ENCODE peak calls at places on chromosomes 2 and 18, in four cellular contexts. Q is HepG2, R is GM12878, F is K562. J is an unnamed sample.

GRCh38 chr2:64101141-64101591 is 43.1 kb downstream of the PELI1 start:
- DNase-seq in F (no peak), Q (no peak), R (no peak), J (no peak)

GRCh38 chr2:159076233-159076632 is 107.8 kb downstream of the TANC1 start:
- DNase-seq in F (no peak), R (no peak), Q (no peak), J (no peak)

GRCh38 chr18:23824704-23825103 is 135.5 kb downstream of the LAMA3 start:
- DNase-seq in R (no peak), F (no peak), Q (no peak), J (no peak)

GRCh38 chr2:11175293-11175795 is 20.1 kb downstream of the SLC66A3 start:
- DNase-seq in Q (no peak), R (no peak), F (no peak), J (no peak)

GRCh38 chr2:241903121-241904010 is 33.8 kb downstream of the RTP5 start:
- DNase-seq in R (no peak), Q (no peak), F (no peak), J (no peak)

GRCh38 chr2:189599245-189599644 is 18.7 kb upstream of the SLC40A1 start:
- DNase-seq in Q (no peak), F (no peak), R (no peak), J (no peak)

GRCh38 chr2:148022882-148023281 is 2.0 kb downstream of the MBD5 start:
- DNase-seq in F (no peak), R (no peak), Q (no peak), J (no peak)

GRCh38 chr2:119393971-119394748 is 27.4 kb downstream of the DBI start:
- DNase-seq in Q (no peak), R (no peak), F (no peak), J (no peak)

GRCh38 chr2:51153236-51153635 is 121.3 kb upstream of the NRXN1 start:
- DNase-seq in F (no peak), Q (no peak), R (no peak), J (no peak)

GRCh38 chr2:50591642-50592041 is 440.3 kb downstream of the NRXN1 start:
- DNase-seq in R (no peak), F (no peak), Q (no peak), J (no peak)

GRCh38 chr2:222174450-222174849 is 124.3 kb downstream of the PAX3 start:
- DNase-seq in Q (peak; percentile 26), R (no peak), F (no peak), J (no peak)

GRCh38 chr18:48866856-48867255 is 83.9 kb downstream of the SMAD7 start:
- DNase-seq in Q (no peak), R (no peak), F (no peak), J (no peak)

GRCh38 chr2:172859821-172860707 is 124.4 kb downstream of the RAPGEF4 start:
- DNase-seq in Q (no peak), R (no peak), F (no peak), J (no peak)

GRCh38 chr2:188811522-188811921 is 162.7 kb upstream of the COL3A1 start:
- DNase-seq in F (no peak), R (no peak), Q (no peak), J (no peak)

GRCh38 chr2:170229744-170230143 is 51.8 kb downstream of the MYO3B start:
- DNase-seq in Q (no peak), F (no peak), R (no peak), J (no peak)

GRCh38 chr2:191999101-191999836 is 152.4 kb upstream of the CAVIN2 start:
- DNase-seq in Q (no peak), R (no peak), F (no peak), J (no peak)

GRCh38 chr2:60104514-60105501 is 448.6 kb downstream of the BCL11A start:
- DNase-seq in Q (no peak), F (no peak), R (no peak), J (no peak)

GRCh38 chr2:163733301-163733938 is 2.4 kb downstream of the FIGN start:
- DNase-seq in F (no peak), R (no peak), Q (no peak), J (no peak)

GRCh38 chr2:234708717-234709116 is 211.8 kb upstream of the ARL4C start:
- DNase-seq in R (no peak), F (no peak), Q (peak; percentile 75), J (no peak)

GRCh38 chr2:15865923-15866322 is 74.4 kb upstream of the MYCN start:
- DNase-seq in Q (no peak), R (no peak), F (no peak), J (no peak)

GRCh38 chr2:196101325-196101981 is 32.8 kb upstream of the DNAH7 start:
- DNase-seq in F (peak; percentile 64), Q (no peak), R (peak; percentile 80), J (no peak)

GRCh38 chr2:170396799-170397459 is 219.0 kb downstream of the MYO3B start:
- DNase-seq in Q (peak; percentile 43), R (no peak), F (peak; percentile 39), J (peak; percentile 14)

GRCh38 chr2:142673836-142674235 is 203.6 kb upstream of the KYNU start:
- DNase-seq in F (no peak), Q (no peak), R (no peak), J (no peak)

GRCh38 chr18:52007109-52007508 is 332.9 kb upstream of the DCC start:
- DNase-seq in R (no peak), Q (no peak), F (no peak), J (no peak)

GRCh38 chr18:54388203-54389142 is 30.8 kb downstream of the C18orf54 start:
- DNase-seq in Q (peak; percentile 80), R (peak; percentile 40), F (peak; percentile 61), J (peak; percentile 8)

GRCh38 chr18:8254664-8255063 is 354.6 kb upstream of the RAB12 start:
- DNase-seq in F (no peak), Q (no peak), R (no peak), J (no peak)

GRCh38 chr2:40554665-40555294 is 102.9 kb upstream of the SLC8A1 start:
- DNase-seq in Q (peak; percentile 56), F (peak; percentile 3), R (peak; percentile 2), J (peak; percentile 48)

GRCh38 chr18:35458677-35459441 is 38.9 kb downstream of the INO80C start:
- DNase-seq in F (peak; percentile 89), Q (peak; percentile 86), R (peak; percentile 20), J (no peak)

GRCh38 chr2:13542061-13542460 is 825.3 kb downstream of the TRIB2 start:
- DNase-seq in R (no peak), F (no peak), Q (no peak), J (no peak)

GRCh38 chr2:13533524-13533922 is 816.8 kb downstream of the TRIB2 start:
- DNase-seq in Q (peak; percentile 63), F (no peak), R (no peak), J (no peak)

GRCh38 chr2:13536941-13537340 is 820.2 kb downstream of the TRIB2 start:
- DNase-seq in F (no peak), Q (peak; percentile 12), R (no peak), J (no peak)

GRCh38 chr2:13542642-13543041 is 825.9 kb downstream of the TRIB2 start:
- DNase-seq in Q (no peak), R (no peak), F (no peak), J (no peak)

GRCh38 chr2:13537771-13538349 is 821.1 kb downstream of the TRIB2 start:
- DNase-seq in R (no peak), Q (peak; percentile 42), F (no peak), J (no peak)
- TF ChIP-seq SP1 in R (no peak), Q (no peak), F (no peak), J (no peak)

DNA sequence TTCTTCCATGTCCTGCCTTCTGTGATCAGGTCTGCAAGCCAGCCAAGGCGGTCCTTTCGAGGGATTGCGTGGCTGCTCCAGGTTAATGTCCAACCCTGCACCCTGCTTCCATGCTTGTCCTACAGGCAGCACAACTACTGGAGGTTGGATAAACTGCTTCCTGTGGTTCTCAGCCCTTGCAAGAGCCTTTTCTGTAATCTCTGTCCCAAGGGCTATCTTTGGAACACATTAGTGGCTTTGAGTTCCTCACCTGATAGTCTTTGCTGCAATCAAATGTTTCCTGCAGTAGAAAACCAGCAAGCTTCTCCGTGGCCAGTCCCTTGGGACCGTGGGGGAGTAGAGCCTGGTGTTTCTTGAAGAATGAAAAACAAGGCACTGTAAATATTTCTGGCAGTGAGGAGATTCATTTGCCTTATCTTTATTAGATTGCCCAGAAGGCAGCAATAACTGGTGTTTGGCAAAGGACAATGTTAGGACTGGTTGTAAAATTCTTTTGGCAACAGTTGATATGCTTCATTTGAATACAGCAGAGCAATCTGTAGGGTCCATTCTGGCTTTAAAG is 214.4 kb downstream of the FHOD3 start:
- DNase-seq in Q (no peak), R (no peak), F (no peak), J (peak; percentile 69)
- TF ChIP-seq FOXM1 in Q (no peak), R (no peak), F (no peak), J (no peak)

DNA sequence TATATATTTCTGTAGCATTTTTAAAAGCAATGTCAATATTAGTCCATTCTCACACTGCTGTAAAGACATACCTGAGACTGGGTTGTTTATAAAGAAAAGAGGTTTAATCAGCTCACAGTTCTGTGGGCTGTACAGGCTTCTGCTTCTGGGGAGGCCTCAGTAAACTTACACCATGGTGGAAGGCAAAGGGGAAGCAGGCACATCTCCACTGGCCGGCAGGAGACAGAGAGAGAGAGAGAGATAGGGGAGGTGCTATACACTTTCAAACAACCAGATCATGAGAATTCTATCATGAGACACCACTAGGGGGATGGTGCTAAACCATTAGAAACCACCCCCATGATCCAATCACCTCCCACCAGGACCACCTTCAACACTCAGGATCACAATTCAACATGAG is 43.1 kb downstream of the CHMP3 start:
- DNase-seq in Q (no peak), F (no peak), R (no peak), J (no peak)
- TF ChIP-seq SP1 in Q (no peak), F (no peak), R (no peak), J (no peak)

DNA sequence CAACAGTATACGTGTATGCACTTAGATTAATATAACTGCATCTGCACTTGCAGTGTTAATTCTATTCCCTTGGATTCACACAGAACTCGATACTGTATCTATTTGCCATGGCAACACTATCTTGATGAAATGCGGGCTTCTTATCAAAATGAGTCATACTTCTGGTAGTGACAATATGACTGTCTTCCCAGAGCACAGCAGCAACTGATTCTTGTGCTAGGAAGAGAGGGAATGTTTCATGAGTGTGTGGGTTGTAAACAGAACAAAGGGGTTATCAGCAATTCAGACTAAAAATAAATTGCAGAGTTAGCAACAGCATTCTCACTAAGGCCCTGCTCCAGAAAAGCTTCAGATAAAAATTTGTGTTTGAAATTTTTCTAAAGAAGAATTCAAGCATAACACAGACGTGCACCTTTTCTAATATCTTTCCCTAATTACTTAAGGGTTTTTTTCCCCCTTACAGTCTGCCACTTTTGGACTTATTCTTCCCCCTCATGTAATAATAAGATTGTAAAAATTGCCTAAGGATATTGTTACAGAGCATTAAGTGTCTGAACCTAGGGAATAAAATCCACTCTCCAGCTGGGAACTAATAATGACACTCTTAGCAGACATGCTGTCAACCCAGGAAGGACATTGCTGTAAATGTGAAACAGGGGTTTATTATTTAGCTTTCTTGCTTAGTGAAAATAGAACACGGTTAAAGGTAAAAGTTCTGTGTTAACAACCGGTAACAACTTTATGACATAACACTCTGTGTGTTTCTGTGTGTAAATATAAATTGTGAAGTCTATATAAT is 100.0 kb upstream of the SLC38A11 start:
- DNase-seq in F (no peak), Q (no peak), R (no peak), J (no peak)
- TF ChIP-seq FOXM1 in F (no peak), Q (no peak), R (no peak), J (no peak)

GRCh38 chr2:41966431-41966893 is 81.4 kb upstream of the PKDCC start:
- DNase-seq in F (no peak), R (no peak), Q (peak; percentile 58), J (no peak)
- TF ChIP-seq SP1 in F (no peak), R (no peak), Q (no peak), J (no peak)